ENCODE peak calls at places on chromosomes 3 and 15, in six cellular contexts. M is H1, N is GM12878, H is PC-3, Q is MM.1S, V is HCT116. P is an unnamed sample. For H3K4me1, the result is how much of the 10 kb centered on the place peaks cover.

GRCh38 chr15:50358805-50359204 is 3.8 kb upstream of the GABPB1 start:
- DNase-seq in N (no peak), Q (peak), V (peak), H (peak), M (no peak), P (no peak)

GRCh38 chr3:10808130-10808735 is 7.8 kb upstream of the SLC6A11 start:
- DNase-seq in N (no peak), M (no peak), Q (no peak), V (no peak), H (no peak), P (no peak)

GRCh38 chr3:62525276-62525675 is 151.9 kb upstream of the FEZF2 start:
- DNase-seq in H (no peak), N (no peak), V (no peak), Q (no peak), M (no peak), P (peak)

GRCh38 chr15:70486451-70487379 is 276.6 kb downstream of the UACA start:
- DNase-seq in Q (no peak), V (no peak), M (no peak), N (peak), H (peak), P (no peak)

GRCh38 chr15:45529613-45530012 is 7.1 kb upstream of the SLC30A4 start:
- DNase-seq in H (no peak), V (no peak), Q (no peak), M (no peak), N (no peak), P (no peak)

GRCh38 chr3:70488816-70489215 is 176.4 kb upstream of the MDFIC2 start:
- DNase-seq in Q (no peak), H (no peak), M (no peak), V (no peak), N (no peak), P (no peak)

GRCh38 chr3:149473314-149473990 is 1.0 kb upstream of the TM4SF4 start:
- DNase-seq in Q (no peak), N (no peak), M (no peak), V (peak), H (peak), P (peak)

GRCh38 chr3:37892917-37893595 is 31.4 kb downstream of the CTDSPL start:
- DNase-seq in N (no peak), M (no peak), V (no peak), H (no peak), Q (no peak), P (no peak)

GRCh38 chr15:59918994-59919951 is 84.8 kb upstream of the FOXB1 start:
- DNase-seq in H (peak), Q (no peak), M (no peak), V (no peak), N (peak), P (peak)

GRCh38 chr15:52527196-52527897 is 1.3 kb downstream of the MYO5A start:
- DNase-seq in V (no peak), H (no peak), N (no peak), M (no peak), Q (no peak), P (no peak)

GRCh38 chr3:150210461-150211110 is 197.5 kb upstream of the TSC22D2 start:
- DNase-seq in Q (no peak), N (no peak), H (no peak), M (peak), V (no peak), P (no peak)

GRCh38 chr15:60301024-60301423 is 96.8 kb downstream of the ANXA2 start:
- DNase-seq in H (no peak), Q (no peak), N (no peak), V (peak), M (no peak), P (no peak)

GRCh38 chr3:43695443-43695842 is 4.7 kb downstream of the ABHD5 start:
- DNase-seq in Q (no peak), N (no peak), M (no peak), H (peak), V (no peak), P (no peak)

GRCh38 chr3:161266731-161267150 is 45.6 kb downstream of the NMD3 start:
- DNase-seq in M (no peak), N (no peak), H (peak), Q (no peak), V (no peak), P (no peak)

GRCh38 chr3:140758791-140759444 is 81.1 kb downstream of the TRIM42 start:
- DNase-seq in V (no peak), Q (no peak), M (no peak), H (no peak), N (no peak), P (no peak)

GRCh38 chr15:25670025-25670554 is 193.0 kb downstream of the ATP10A start:
- DNase-seq in N (no peak), Q (no peak), H (no peak), M (peak), V (no peak), P (no peak)

GRCh38 chr3:188264231-188265213 is 110.6 kb downstream of the LPP start:
- DNase-seq in Q (no peak), H (peak), V (no peak), M (no peak), N (no peak), P (no peak)

DNA sequence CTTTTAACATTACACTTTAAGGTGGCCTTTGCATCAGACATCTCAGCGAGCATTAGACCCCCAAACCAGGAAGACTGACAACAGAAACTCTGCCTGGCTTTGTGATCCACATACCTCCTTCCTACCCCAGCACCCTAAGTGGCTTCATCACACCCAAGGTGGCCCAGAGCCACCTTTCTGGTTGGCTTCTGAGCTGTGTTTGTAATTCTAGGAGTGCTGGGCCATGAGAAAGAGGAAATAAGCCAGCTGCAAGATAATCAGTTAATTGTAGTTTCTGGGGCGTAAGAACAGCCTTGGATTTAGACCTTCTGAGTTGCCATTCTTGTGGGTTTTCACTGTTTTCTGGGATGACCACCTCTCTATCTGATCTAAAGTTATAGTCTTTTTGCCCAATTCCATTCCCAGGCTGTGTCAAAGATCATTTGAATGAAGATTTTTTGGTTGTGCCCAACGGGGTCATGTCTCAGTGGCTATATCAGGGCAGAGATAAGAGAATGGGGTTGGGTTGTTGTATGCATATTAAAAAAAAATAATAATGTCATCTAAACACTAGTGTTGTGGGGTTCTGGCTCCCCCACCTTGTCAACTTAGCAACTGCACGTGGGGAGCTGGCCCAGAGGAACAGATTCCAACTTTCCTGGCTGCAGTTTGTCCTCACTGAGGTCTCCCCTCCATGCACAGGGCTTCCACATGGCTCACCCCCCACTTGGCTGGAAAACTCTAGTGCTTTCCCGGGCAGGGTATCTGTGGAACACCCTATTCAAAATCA is 234.8 kb upstream of the WNT5A start:
- DNase-seq in Q (peak), N (no peak), H (peak), V (no peak), M (peak), P (no peak)
- H3K4me1 ChIP-seq in Q (under half), N (under half), H (under half), V (under half), M (under half), P (under half)

DNA sequence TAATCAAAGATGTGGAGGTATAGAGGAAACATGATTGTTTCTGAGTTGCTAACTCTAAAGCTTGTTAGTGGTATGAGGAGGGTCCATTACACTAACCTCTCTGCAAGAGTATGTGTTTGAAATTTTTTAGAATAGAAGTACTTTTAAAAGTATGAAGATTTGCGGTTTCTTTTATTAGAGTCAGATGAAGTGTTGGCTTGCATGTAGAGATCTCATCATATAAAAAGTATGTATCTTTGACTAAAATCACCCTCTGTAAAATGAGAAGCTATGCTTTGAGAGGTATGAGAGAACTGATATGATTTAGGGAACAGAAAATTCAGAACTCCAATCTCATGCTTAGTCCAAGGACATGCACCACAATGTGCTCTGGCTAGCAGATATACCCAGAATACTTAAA is 140.4 kb upstream of the MBNL1 start:
- DNase-seq in M (no peak), V (no peak), H (no peak), N (no peak), Q (no peak), P (no peak)
- TF ChIP-seq EZH2 in M (no peak), V (no peak), H (no peak), N (no peak), Q (no peak), P (no peak)

DNA sequence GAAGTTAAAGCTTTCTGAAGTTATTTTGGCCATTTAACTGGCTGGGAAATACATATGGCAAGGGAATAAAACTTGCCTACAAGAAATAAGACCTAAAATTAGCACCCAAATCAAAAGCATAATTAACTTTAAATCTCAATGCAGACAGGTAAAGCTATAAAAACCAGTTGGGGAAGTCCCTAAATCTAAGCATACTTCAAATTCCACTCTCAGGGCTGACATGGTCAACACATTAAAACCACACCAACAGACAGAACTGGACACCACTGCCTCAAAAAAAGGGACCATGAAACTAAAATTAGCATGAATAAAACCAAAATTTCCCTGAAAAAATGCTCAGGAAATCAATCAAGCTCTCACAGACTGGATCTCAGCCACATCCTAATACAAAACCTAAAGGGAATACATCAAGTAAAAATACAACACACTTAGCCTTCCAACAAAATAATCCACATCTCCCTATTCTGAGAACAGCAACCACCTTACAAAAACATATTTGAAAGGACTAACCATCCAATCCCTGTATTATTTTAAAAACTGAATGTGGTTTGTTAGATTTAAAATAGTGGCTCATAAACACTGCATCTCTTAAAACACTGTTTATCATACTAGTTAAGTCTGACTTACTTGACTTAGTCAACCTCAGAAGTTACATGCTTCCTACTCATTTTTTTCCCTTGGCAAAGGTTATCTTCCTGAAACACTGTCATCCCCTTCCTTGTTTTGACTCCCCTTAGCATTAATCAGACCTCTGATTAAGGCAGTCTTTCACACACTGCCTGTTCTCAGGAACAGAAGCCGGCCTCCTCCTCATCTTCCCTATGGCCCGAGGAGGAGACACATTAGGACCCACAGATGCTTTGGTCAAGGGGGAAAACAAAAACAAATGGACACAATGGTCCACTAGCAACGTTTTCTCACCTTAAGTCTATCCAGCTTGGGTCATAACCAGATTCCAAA is 8.3 kb downstream of the TRA2B start:
- DNase-seq in H (no peak), V (no peak), M (no peak), Q (no peak), N (no peak), P (no peak)
- H3K4me1 ChIP-seq in H (half or more), V (under half), M (under half), Q (half or more), N (under half), P (half or more)

GRCh38 chr3:71753716-71754609 is at the start of gene GPR27:
- DNase-seq in H (no peak), M (peak), N (no peak), V (no peak), Q (no peak), P (no peak)
- TF ChIP-seq EZH2 in H (no peak), M (peak), N (no peak), V (no peak), Q (no peak), P (peak)

GRCh38 chr3:194518652-194519051 is 31.9 kb upstream of the ATP13A3 start:
- DNase-seq in V (no peak), M (no peak), N (no peak), H (no peak), Q (no peak), P (no peak)
- H3K4me1 ChIP-seq in V (under half), M (under half), N (under half), H (under half), Q (under half), P (under half)

GRCh38 chr3:138477120-138477519 is 42.7 kb downstream of the ESYT3 start:
- DNase-seq in V (no peak), N (no peak), H (peak), Q (no peak), M (no peak), P (no peak)
- TF ChIP-seq EZH2 in V (no peak), N (no peak), H (no peak), Q (no peak), M (no peak), P (no peak)